ENCODE peak calls at places on chromosomes 16 and 17, in five cellular contexts. One of them, this sample, is unnamed.

GRCh38 chr17:35084987-35085386 is 21.5 kb upstream of the RFFL start:
- DNase-seq in hepatocyte: peak; percentile 47
- DNase-seq in cardiac fibroblast: no peak
- DNase-seq in lower leg skin: no peak
- DNase-seq in heart left ventricle: no peak
- DNase-seq in this sample: no peak

GRCh38 chr17:44585315-44585714 is 28.0 kb downstream of the FZD2 start:
- DNase-seq in hepatocyte: no peak
- DNase-seq in cardiac fibroblast: no peak
- DNase-seq in lower leg skin: no peak
- DNase-seq in heart left ventricle: no peak
- DNase-seq in this sample: no peak

GRCh38 chr16:67190448-67191399 is 788 bp upstream of the EXOC3L1 start:
- DNase-seq in hepatocyte: no peak
- DNase-seq in cardiac fibroblast: no peak
- DNase-seq in lower leg skin: no peak
- DNase-seq in heart left ventricle: no peak
- DNase-seq in this sample: no peak

GRCh38 chr16:48959204-48959603 is 322.4 kb downstream of the CBLN1 start:
- DNase-seq in hepatocyte: no peak
- DNase-seq in cardiac fibroblast: no peak
- DNase-seq in lower leg skin: no peak
- DNase-seq in heart left ventricle: no peak
- DNase-seq in this sample: no peak

GRCh38 chr16:89018605-89019158 is 41.7 kb upstream of the CBFA2T3 start:
- DNase-seq in hepatocyte: no peak
- DNase-seq in cardiac fibroblast: no peak
- DNase-seq in lower leg skin: no peak
- DNase-seq in heart left ventricle: no peak
- DNase-seq in this sample: no peak

GRCh38 chr16:85372627-85373372 is 240.3 kb upstream of the GSE1 start:
- DNase-seq in hepatocyte: peak; percentile 67
- DNase-seq in cardiac fibroblast: peak; percentile 63
- DNase-seq in lower leg skin: no peak
- DNase-seq in heart left ventricle: no peak
- DNase-seq in this sample: peak; percentile 53

GRCh38 chr17:77907497-77908120 is 50.9 kb upstream of the TNRC6C start:
- DNase-seq in hepatocyte: no peak
- DNase-seq in cardiac fibroblast: no peak
- DNase-seq in lower leg skin: peak; percentile 70
- DNase-seq in heart left ventricle: no peak
- DNase-seq in this sample: no peak

GRCh38 chr17:66925811-66926500 is 38.6 kb upstream of the CACNG4 start:
- DNase-seq in hepatocyte: no peak
- DNase-seq in cardiac fibroblast: no peak
- DNase-seq in lower leg skin: no peak
- DNase-seq in heart left ventricle: no peak
- DNase-seq in this sample: no peak

GRCh38 chr17:15651583-15652110 is 32.1 kb upstream of the FBXW10B start:
- DNase-seq in hepatocyte: peak; percentile 96
- DNase-seq in cardiac fibroblast: peak; percentile 97
- DNase-seq in lower leg skin: peak; percentile 98
- DNase-seq in heart left ventricle: peak; percentile 92
- DNase-seq in this sample: peak; percentile 91

GRCh38 chr16:88503771-88504488 is 50.9 kb downstream of the ZFPM1 start:
- DNase-seq in hepatocyte: no peak
- DNase-seq in cardiac fibroblast: no peak
- DNase-seq in lower leg skin: no peak
- DNase-seq in heart left ventricle: no peak
- DNase-seq in this sample: no peak

GRCh38 chr16:47299587-47299986 is 155.8 kb upstream of the NETO2 start:
- DNase-seq in hepatocyte: no peak
- DNase-seq in cardiac fibroblast: no peak
- DNase-seq in lower leg skin: no peak
- DNase-seq in heart left ventricle: no peak
- DNase-seq in this sample: no peak

GRCh38 chr17:78739331-78739853 is 42.7 kb downstream of the CYTH1 start:
- DNase-seq in hepatocyte: no peak
- DNase-seq in cardiac fibroblast: no peak
- DNase-seq in lower leg skin: no peak
- DNase-seq in heart left ventricle: no peak
- DNase-seq in this sample: no peak

GRCh38 chr17:33990943-33991706 is 264.0 kb upstream of the CCL2 start:
- DNase-seq in hepatocyte: no peak
- DNase-seq in cardiac fibroblast: no peak
- DNase-seq in lower leg skin: no peak
- DNase-seq in heart left ventricle: no peak
- DNase-seq in this sample: no peak

GRCh38 chr16:83363521-83363920 is 444.3 kb upstream of the HSBP1 start:
- DNase-seq in hepatocyte: no peak
- DNase-seq in cardiac fibroblast: no peak
- DNase-seq in lower leg skin: no peak
- DNase-seq in heart left ventricle: no peak
- DNase-seq in this sample: no peak

GRCh38 chr17:75031972-75032895 is 14.5 kb downstream of the ATP5PD start:
- DNase-seq in hepatocyte: peak; percentile 71
- DNase-seq in cardiac fibroblast: peak; percentile 80
- DNase-seq in lower leg skin: peak; percentile 96
- DNase-seq in heart left ventricle: peak; percentile 78
- DNase-seq in this sample: no peak

GRCh38 chr17:75897076-75898019 is 597 bp upstream of the TRIM65 start:
- DNase-seq in hepatocyte: no peak
- DNase-seq in cardiac fibroblast: no peak
- DNase-seq in lower leg skin: peak; percentile 92
- DNase-seq in heart left ventricle: peak; percentile 50
- DNase-seq in this sample: no peak

DNA sequence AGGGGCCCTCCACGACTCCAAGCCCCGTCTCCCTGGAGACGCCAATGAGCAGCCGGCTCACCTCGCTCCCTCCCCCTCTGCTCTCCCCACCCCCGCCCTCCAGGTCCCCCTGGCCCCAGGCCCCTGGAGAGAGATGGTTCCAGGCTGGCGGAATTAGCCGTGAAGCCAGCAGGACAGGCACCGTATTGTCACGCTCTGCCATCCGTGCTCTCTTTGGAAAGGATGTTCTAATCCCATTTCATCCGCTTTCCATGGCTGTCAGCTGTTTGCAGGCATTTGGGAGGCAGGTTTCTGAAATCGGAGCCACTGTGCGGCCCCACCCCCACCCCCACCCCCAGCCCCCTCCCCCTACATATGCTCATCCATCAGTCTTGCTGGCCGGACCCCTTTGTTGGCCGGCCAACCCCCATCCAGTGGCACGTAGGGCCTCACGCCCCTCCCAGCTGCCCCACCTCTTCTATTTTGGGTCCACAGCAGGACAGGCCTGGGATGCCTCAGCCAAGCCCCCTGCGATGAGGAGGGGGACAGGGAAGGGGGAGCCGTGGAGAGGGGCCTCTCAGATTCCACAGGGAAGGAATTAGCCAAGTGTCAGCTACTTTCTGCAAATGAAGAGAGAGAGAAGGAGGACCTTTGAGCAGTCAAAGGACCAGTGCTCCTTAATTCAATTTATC is 30.8 kb downstream of the SDK2 start:
- DNase-seq in hepatocyte: no peak
- DNase-seq in cardiac fibroblast: no peak
- DNase-seq in lower leg skin: no peak
- DNase-seq in heart left ventricle: no peak
- DNase-seq in this sample: no peak
- H3K4me3 ChIP-seq in hepatocyte: no peak overlapping the region
- H3K4me3 ChIP-seq in cardiac fibroblast: no peak overlapping the region
- H3K4me3 ChIP-seq in lower leg skin: no peak overlapping the region
- H3K4me3 ChIP-seq in heart left ventricle: no peak overlapping the region
- H3K4me3 ChIP-seq in this sample: no peak overlapping the region

DNA sequence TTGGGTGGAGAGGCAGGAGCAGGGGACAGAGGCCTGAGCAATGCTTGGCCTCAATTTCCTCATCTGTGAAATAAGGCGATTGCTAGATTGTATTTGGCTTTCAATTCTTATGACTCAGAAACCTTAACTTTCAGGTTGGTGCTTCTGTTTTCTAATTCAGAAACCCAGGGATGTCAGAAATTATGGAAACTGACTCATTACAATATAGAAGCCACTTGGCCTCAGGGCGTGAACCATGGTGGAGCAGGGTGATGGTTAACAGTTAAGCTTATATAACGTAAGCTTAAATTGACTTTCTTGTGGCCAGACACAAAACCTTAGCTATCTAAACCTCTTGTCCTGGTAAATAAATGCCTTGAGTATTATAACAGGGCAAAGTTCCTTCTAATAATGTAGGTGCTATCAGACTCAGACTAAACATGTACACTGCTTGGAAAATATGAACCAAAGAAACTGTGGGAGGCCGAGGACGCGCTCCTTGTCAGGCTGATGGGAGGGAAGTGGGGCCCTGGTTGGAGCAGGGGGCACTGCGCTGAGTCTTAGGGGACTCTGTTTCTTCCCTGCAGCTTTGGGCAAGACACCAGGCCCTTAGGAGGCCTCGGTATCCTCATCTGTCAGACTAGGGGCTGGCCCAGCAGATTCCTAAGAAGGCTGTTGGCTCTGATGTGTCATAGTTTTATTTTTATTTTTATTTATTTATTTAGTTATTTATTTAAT is 17.2 kb upstream of the SREBF1 start:
- DNase-seq in hepatocyte: no peak
- DNase-seq in cardiac fibroblast: no peak
- DNase-seq in lower leg skin: no peak
- DNase-seq in heart left ventricle: no peak
- DNase-seq in this sample: no peak
- TF ChIP-seq CTCF in hepatocyte: no peak
- TF ChIP-seq CTCF in cardiac fibroblast: no peak
- TF ChIP-seq CTCF in lower leg skin: no peak
- TF ChIP-seq CTCF in heart left ventricle: no peak
- TF ChIP-seq CTCF in this sample: no peak

DNA sequence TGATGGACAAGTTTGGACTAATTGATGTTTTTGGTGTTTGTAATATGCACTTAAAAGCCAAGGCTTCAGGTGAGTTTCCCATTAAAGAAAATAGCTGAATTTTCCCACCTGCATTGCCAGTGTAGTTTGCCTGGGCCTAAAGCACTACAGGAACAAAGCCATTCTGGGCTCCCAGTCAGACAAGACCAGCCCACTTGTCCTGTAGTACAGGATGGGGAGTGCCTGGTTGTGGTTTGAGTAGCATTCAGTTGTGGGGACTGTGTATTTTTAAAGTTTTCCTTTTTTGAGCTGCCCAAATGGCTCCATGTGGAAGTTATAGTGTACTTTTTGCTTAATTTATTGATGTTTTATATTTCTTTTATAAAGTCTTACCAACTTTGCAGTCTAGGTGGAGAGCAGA is 91.7 kb downstream of the TANGO6 start:
- DNase-seq in hepatocyte: no peak
- DNase-seq in cardiac fibroblast: no peak
- DNase-seq in lower leg skin: no peak
- DNase-seq in heart left ventricle: no peak
- DNase-seq in this sample: no peak
- H3K4me3 ChIP-seq in hepatocyte: no peak overlapping the region
- H3K4me3 ChIP-seq in cardiac fibroblast: no peak overlapping the region
- H3K4me3 ChIP-seq in lower leg skin: no peak overlapping the region
- H3K4me3 ChIP-seq in heart left ventricle: no peak overlapping the region
- H3K4me3 ChIP-seq in this sample: no peak overlapping the region

DNA sequence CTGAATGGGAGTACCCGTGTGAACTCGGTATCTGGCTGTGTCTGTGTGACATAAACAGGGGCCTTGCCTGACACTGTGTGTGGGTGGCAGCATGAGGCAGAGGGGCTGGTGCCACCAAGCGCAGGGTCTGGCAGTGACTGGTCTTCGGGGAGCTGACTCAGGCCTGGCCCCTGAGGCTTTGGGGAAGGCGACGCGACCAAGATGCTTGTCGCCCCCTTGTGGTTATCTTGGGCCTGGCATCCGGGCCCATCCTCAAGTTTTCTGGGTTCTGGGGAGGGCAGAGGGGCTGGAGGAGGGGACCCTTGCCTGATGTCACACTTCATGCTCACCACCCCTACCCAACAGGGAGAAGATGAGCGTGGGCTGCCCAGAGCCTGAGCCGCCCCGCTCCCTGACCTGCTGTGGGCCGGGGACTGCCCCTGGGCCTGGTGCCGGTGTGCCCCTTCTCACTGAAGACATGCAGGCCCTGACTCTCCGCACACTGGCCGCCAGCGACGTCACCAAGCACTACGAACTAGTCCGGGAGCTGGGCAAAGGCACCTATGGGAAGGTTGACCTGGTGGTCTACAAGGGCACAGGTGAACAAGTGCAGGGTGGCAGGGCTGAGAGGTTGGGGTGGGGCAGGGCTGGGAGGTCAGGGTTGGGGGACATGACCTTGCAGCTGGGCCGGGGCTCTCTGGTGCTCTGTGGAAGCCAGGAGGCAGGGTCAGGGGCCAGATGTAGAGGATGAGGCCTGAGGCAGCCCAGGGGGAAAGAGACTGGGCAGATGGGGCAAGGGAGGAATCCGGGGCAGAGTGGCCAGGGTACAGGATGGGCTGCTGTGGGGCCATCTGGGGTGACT is 24.9 kb downstream of the SBK1 start:
- DNase-seq in hepatocyte: peak; percentile 69
- DNase-seq in cardiac fibroblast: peak; percentile 49
- DNase-seq in lower leg skin: no peak
- DNase-seq in heart left ventricle: peak; percentile 44
- DNase-seq in this sample: no peak
- TF ChIP-seq CTCF in hepatocyte: peak; percentile 78
- TF ChIP-seq CTCF in cardiac fibroblast: peak; percentile 86
- TF ChIP-seq CTCF in lower leg skin: no peak
- TF ChIP-seq CTCF in heart left ventricle: peak; percentile 84
- TF ChIP-seq CTCF in this sample: peak; percentile 83

GRCh38 chr16:1964506-1965471 is at the start of gene RPS2:
- DNase-seq in hepatocyte: peak; percentile 100
- DNase-seq in cardiac fibroblast: peak; percentile 99
- DNase-seq in lower leg skin: peak; percentile 100
- DNase-seq in heart left ventricle: peak; percentile 99
- DNase-seq in this sample: peak; percentile 89

GRCh38 chr16:1965610-1966009 is 984 bp upstream of the RPS2 start:
- DNase-seq in hepatocyte: no peak
- DNase-seq in cardiac fibroblast: no peak
- DNase-seq in lower leg skin: no peak
- DNase-seq in heart left ventricle: no peak
- DNase-seq in this sample: no peak

GRCh38 chr16:1961651-1962067 is 2.3 kb downstream of the NDUFB10 start:
- DNase-seq in hepatocyte: no peak
- DNase-seq in cardiac fibroblast: no peak
- DNase-seq in lower leg skin: no peak
- DNase-seq in heart left ventricle: no peak
- DNase-seq in this sample: no peak

GRCh38 chr16:1966460-1966859 is at the start of gene RNF151:
- DNase-seq in hepatocyte: no peak
- DNase-seq in cardiac fibroblast: no peak
- DNase-seq in lower leg skin: no peak
- DNase-seq in heart left ventricle: no peak
- DNase-seq in this sample: no peak

GRCh38 chr16:1964046-1964505 is 550 bp downstream of the RPS2 start:
- DNase-seq in hepatocyte: peak; percentile 60
- DNase-seq in cardiac fibroblast: no peak
- DNase-seq in lower leg skin: peak; percentile 89
- DNase-seq in heart left ventricle: no peak
- DNase-seq in this sample: no peak
- H3K4me3 ChIP-seq in hepatocyte: peak overlapping the region; percentile 57
- H3K4me3 ChIP-seq in cardiac fibroblast: peak overlapping the region; percentile 92
- H3K4me3 ChIP-seq in lower leg skin: peak overlapping the region; percentile 90
- H3K4me3 ChIP-seq in heart left ventricle: peak overlapping the region; percentile 99
- H3K4me3 ChIP-seq in this sample: peak overlapping the region; percentile 92

GRCh38 chr16:29663020-29663828 is at the start of gene SPN:
- DNase-seq in hepatocyte: no peak
- DNase-seq in cardiac fibroblast: no peak
- DNase-seq in lower leg skin: no peak
- DNase-seq in heart left ventricle: no peak
- DNase-seq in this sample: no peak
- TF ChIP-seq CTCF in hepatocyte: no peak
- TF ChIP-seq CTCF in cardiac fibroblast: no peak
- TF ChIP-seq CTCF in lower leg skin: no peak
- TF ChIP-seq CTCF in heart left ventricle: no peak
- TF ChIP-seq CTCF in this sample: no peak

GRCh38 chr17:71189493-71189831 is 931.4 kb upstream of the SOX9 start:
- DNase-seq in hepatocyte: no peak
- DNase-seq in cardiac fibroblast: no peak
- DNase-seq in lower leg skin: no peak
- DNase-seq in heart left ventricle: no peak
- DNase-seq in this sample: no peak
- H3K4me3 ChIP-seq in hepatocyte: no peak overlapping the region
- H3K4me3 ChIP-seq in cardiac fibroblast: no peak overlapping the region
- H3K4me3 ChIP-seq in lower leg skin: no peak overlapping the region
- H3K4me3 ChIP-seq in heart left ventricle: no peak overlapping the region
- H3K4me3 ChIP-seq in this sample: no peak overlapping the region